ENCODE peak calls at places on chromosomes 12 and 14, in nine cellular contexts. O, E, K, Y, J, B, C, Z and G are unnamed samples.

GRCh38 chr12:34400423-34400881 is 378.2 kb downstream of the ALG10 start:
- DNase-seq in O (no peak), E (no peak), K (peak; percentile 0), Y (no peak), J (no peak), B (no peak), C (no peak), Z (no peak), G (no peak)

GRCh38 chr12:110913119-110914056 is 7.0 kb downstream of the MYL2 start:
- DNase-seq in O (no peak), E (no peak), K (no peak), Y (no peak), J (no peak), B (no peak), C (no peak), Z (no peak), G (no peak)

GRCh38 chr12:67441736-67442346 is 172.7 kb downstream of the CAND1 start:
- DNase-seq in O (peak; percentile 68), E (peak; percentile 71), K (peak; percentile 73), Y (peak; percentile 72), J (peak; percentile 47), B (peak; percentile 33), C (peak; percentile 66), Z (peak; percentile 85), G (peak; percentile 5)

GRCh38 chr12:71594214-71594948 is 69.3 kb downstream of the ZFC3H1 start:
- DNase-seq in O (peak; percentile 6), E (peak; percentile 6), K (no peak), Y (no peak), J (no peak), B (no peak), C (peak; percentile 10), Z (peak; percentile 52), G (no peak)

GRCh38 chr12:55893723-55894122 is 34.0 kb downstream of the PYM1 start:
- DNase-seq in O (no peak), E (no peak), K (no peak), Y (no peak), J (no peak), B (no peak), C (no peak), Z (no peak), G (no peak)

GRCh38 chr12:94073441-94074051 is 74.8 kb upstream of the PLXNC1 start:
- DNase-seq in O (no peak), E (no peak), K (no peak), Y (no peak), J (no peak), B (no peak), C (no peak), Z (no peak), G (no peak)

GRCh38 chr12:130967631-130968030 is 13.9 kb downstream of the ADGRD1 start:
- DNase-seq in O (no peak), E (no peak), K (no peak), Y (no peak), J (no peak), B (no peak), C (no peak), Z (no peak), G (no peak)

GRCh38 chr12:107442593-107442992 is 243.0 kb upstream of the PWP1 start:
- DNase-seq in O (no peak), E (no peak), K (no peak), Y (no peak), J (no peak), B (no peak), C (no peak), Z (no peak), G (no peak)

GRCh38 chr12:5965950-5966383 is 20.9 kb upstream of the ANO2 start:
- DNase-seq in O (peak; percentile 37), E (peak; percentile 66), K (peak; percentile 19), Y (peak; percentile 28), J (peak; percentile 6), B (no peak), C (peak; percentile 69), Z (peak; percentile 27), G (peak; percentile 15)

GRCh38 chr14:55938249-55938791 is 179.9 kb upstream of the PELI2 start:
- DNase-seq in O (peak; percentile 63), E (no peak), K (no peak), Y (no peak), J (no peak), B (peak; percentile 68), C (no peak), Z (no peak), G (peak; percentile 49)

GRCh38 chr14:75184447-75184846 is 8.0 kb upstream of the TMED10 start:
- DNase-seq in O (no peak), E (no peak), K (no peak), Y (no peak), J (no peak), B (no peak), C (no peak), Z (no peak), G (no peak)

GRCh38 chr14:85316701-85317100 is 213.2 kb upstream of the FLRT2 start:
- DNase-seq in O (no peak), E (no peak), K (no peak), Y (no peak), J (no peak), B (no peak), C (no peak), Z (no peak), G (no peak)